ENCODE peak calls at places on chromosome 19, in six cellular contexts. Q is stimulated activated naive B cell treated with anti-CD40 and anti-IgM and Interleukin-4, amounts not matched to agents 10 μg/mL and 1 μg/mL and 100 μg/mL, for 72 hours; D is natural killer cell; T is heart right ventricle; X is activated gamma-delta T cell treated with anti-CD3 and anti-CD28 coated beads, Interleukin-2, amount 50 U/mL, for 16 hours; S is left ventricle myocardium inferior. U is an unnamed sample.

GRCh38 chr19:1805401-1806183 is 6.5 kb downstream of the ATP8B3 start:
- DNase-seq in Q (no peak), D (no peak), T (no peak), X (no peak), S (no peak), U (no peak)

GRCh38 chr19:53158119-53158656 is 665 bp downstream of the ZNF347 start:
- DNase-seq in Q (peak; percentile 32), D (peak; percentile 25), T (peak; percentile 23), X (no peak), S (peak; percentile 32), U (peak; percentile 53)

GRCh38 chr19:8240274-8241229 is 31.4 kb downstream of the CERS4 start:
- DNase-seq in Q (peak; percentile 68), D (peak; percentile 74), T (peak; percentile 85), X (peak; percentile 36), S (peak; percentile 89), U (peak; percentile 90)

GRCh38 chr19:15780595-15781418 is 6.7 kb upstream of the OR10H5 start:
- DNase-seq in Q (no peak), D (no peak), T (no peak), X (no peak), S (no peak), U (no peak)

GRCh38 chr19:40690050-40690698 is at the start of gene NUMBL:
- DNase-seq in Q (no peak), D (no peak), T (no peak), X (no peak), S (peak; percentile 47), U (no peak)

GRCh38 chr19:47682939-47683338 is 30.3 kb upstream of the EHD2 start:
- DNase-seq in Q (no peak), D (no peak), T (no peak), X (no peak), S (no peak), U (no peak)

GRCh38 chr19:48874309-48875135 is 2.3 kb downstream of the PPP1R15A start:
- DNase-seq in Q (no peak), D (peak; percentile 52), T (peak; percentile 47), X (no peak), S (no peak), U (peak; percentile 85)

GRCh38 chr19:17248011-17248776 is 2.5 kb upstream of the NR2F6 start:
- DNase-seq in Q (no peak), D (no peak), T (no peak), X (no peak), S (no peak), U (peak; percentile 43)

GRCh38 chr19:3532154-3533019 is 6.6 kb upstream of the TEKTIP1 start:
- DNase-seq in Q (no peak), D (no peak), T (no peak), X (no peak), S (no peak), U (no peak)

U was measured in kidney tubule cell.